ENCODE peak calls at places on chromosomes 11 and 22, in six cellular contexts. One of them, this sample, is unnamed.

GRCh38 chr22:43796567-43796966 is 15.5 kb downstream of the EFCAB6 start:
- DNase-seq in kidney glomerular epithelial cell: peak
- DNase-seq in DMS153: no peak
- DNase-seq in T-helper 9 cell: no peak
- DNase-seq in effector CD4-positive, alpha-beta T cell: no peak
- DNase-seq in Daoy: no peak
- DNase-seq in this sample: no peak

GRCh38 chr22:48459859-48460823 is 1367.5 kb downstream of the BRD1 start:
- DNase-seq in effector CD4-positive, alpha-beta T cell: no peak
- DNase-seq in T-helper 9 cell: no peak
- DNase-seq in Daoy: no peak
- DNase-seq in kidney glomerular epithelial cell: no peak
- DNase-seq in DMS153: no peak
- DNase-seq in this sample: no peak

GRCh38 chr11:64810891-64811272 is 531 bp upstream of the MEN1 start:
- DNase-seq in Daoy: no peak
- DNase-seq in kidney glomerular epithelial cell: no peak
- DNase-seq in T-helper 9 cell: peak
- DNase-seq in DMS153: peak
- DNase-seq in effector CD4-positive, alpha-beta T cell: peak
- DNase-seq in this sample: peak

GRCh38 chr22:27224485-27225364 is 567.3 kb downstream of the MIAT start:
- DNase-seq in kidney glomerular epithelial cell: peak
- DNase-seq in Daoy: peak
- DNase-seq in effector CD4-positive, alpha-beta T cell: no peak
- DNase-seq in DMS153: no peak
- DNase-seq in T-helper 9 cell: no peak
- DNase-seq in this sample: no peak

GRCh38 chr22:39290724-39291161 is 28.7 kb downstream of the RPL3 start:
- DNase-seq in kidney glomerular epithelial cell: peak
- DNase-seq in effector CD4-positive, alpha-beta T cell: no peak
- DNase-seq in DMS153: no peak
- DNase-seq in Daoy: peak
- DNase-seq in T-helper 9 cell: no peak
- DNase-seq in this sample: no peak

GRCh38 chr11:66479741-66480115 is 506 bp upstream of the DPP3 start:
- DNase-seq in T-helper 9 cell: no peak
- DNase-seq in kidney glomerular epithelial cell: peak
- DNase-seq in DMS153: no peak
- DNase-seq in effector CD4-positive, alpha-beta T cell: no peak
- DNase-seq in Daoy: no peak
- DNase-seq in this sample: no peak

GRCh38 chr11:2166091-2166851 is 5.3 kb upstream of the INS start:
- DNase-seq in Daoy: peak
- DNase-seq in DMS153: no peak
- DNase-seq in kidney glomerular epithelial cell: no peak
- DNase-seq in T-helper 9 cell: peak
- DNase-seq in effector CD4-positive, alpha-beta T cell: peak
- DNase-seq in this sample: peak

GRCh38 chr11:118618991-118619375 is 11.6 kb downstream of the PHLDB1 start:
- DNase-seq in T-helper 9 cell: no peak
- DNase-seq in Daoy: peak
- DNase-seq in kidney glomerular epithelial cell: peak
- DNase-seq in effector CD4-positive, alpha-beta T cell: no peak
- DNase-seq in DMS153: no peak
- DNase-seq in this sample: no peak

GRCh38 chr11:110198031-110198729 is 98.2 kb downstream of the RDX start:
- DNase-seq in Daoy: no peak
- DNase-seq in kidney glomerular epithelial cell: no peak
- DNase-seq in T-helper 9 cell: no peak
- DNase-seq in DMS153: no peak
- DNase-seq in effector CD4-positive, alpha-beta T cell: no peak
- DNase-seq in this sample: no peak

GRCh38 chr11:108838102-108838803 is 173.4 kb downstream of the DDX10 start:
- DNase-seq in T-helper 9 cell: no peak
- DNase-seq in DMS153: no peak
- DNase-seq in kidney glomerular epithelial cell: no peak
- DNase-seq in effector CD4-positive, alpha-beta T cell: no peak
- DNase-seq in Daoy: no peak
- DNase-seq in this sample: no peak

GRCh38 chr11:122398167-122398566 is 257.4 kb upstream of the UBASH3B start:
- DNase-seq in effector CD4-positive, alpha-beta T cell: no peak
- DNase-seq in T-helper 9 cell: no peak
- DNase-seq in Daoy: no peak
- DNase-seq in kidney glomerular epithelial cell: no peak
- DNase-seq in DMS153: no peak
- DNase-seq in this sample: no peak

GRCh38 chr22:49349841-49350381 is 477.8 kb downstream of the BRD1 start:
- DNase-seq in Daoy: no peak
- DNase-seq in DMS153: no peak
- DNase-seq in effector CD4-positive, alpha-beta T cell: no peak
- DNase-seq in kidney glomerular epithelial cell: no peak
- DNase-seq in T-helper 9 cell: no peak
- DNase-seq in this sample: no peak

GRCh38 chr22:46619830-46620501 is at the start of gene GRAMD4:
- DNase-seq in T-helper 9 cell: no peak
- DNase-seq in kidney glomerular epithelial cell: no peak
- DNase-seq in Daoy: no peak
- DNase-seq in effector CD4-positive, alpha-beta T cell: no peak
- DNase-seq in DMS153: no peak
- DNase-seq in this sample: no peak

GRCh38 chr11:111301004-111301839 is 2.9 kb downstream of the POU2AF3 start:
- DNase-seq in DMS153: peak
- DNase-seq in effector CD4-positive, alpha-beta T cell: no peak
- DNase-seq in T-helper 9 cell: no peak
- DNase-seq in kidney glomerular epithelial cell: no peak
- DNase-seq in Daoy: no peak
- DNase-seq in this sample: no peak

GRCh38 chr22:33605686-33606085 is 314.6 kb downstream of the LARGE1 start:
- DNase-seq in T-helper 9 cell: no peak
- DNase-seq in effector CD4-positive, alpha-beta T cell: no peak
- DNase-seq in Daoy: no peak
- DNase-seq in kidney glomerular epithelial cell: no peak
- DNase-seq in DMS153: peak
- DNase-seq in this sample: no peak

GRCh38 chr22:38948181-38948940 is 9.0 kb upstream of the APOBEC3A start:
- DNase-seq in effector CD4-positive, alpha-beta T cell: no peak
- DNase-seq in T-helper 9 cell: no peak
- DNase-seq in DMS153: no peak
- DNase-seq in Daoy: no peak
- DNase-seq in kidney glomerular epithelial cell: no peak
- DNase-seq in this sample: no peak

GRCh38 chr11:72041364-72042058 is 38.8 kb downstream of the NUMA1 start:
- DNase-seq in effector CD4-positive, alpha-beta T cell: peak
- DNase-seq in T-helper 9 cell: peak
- DNase-seq in DMS153: peak
- DNase-seq in Daoy: peak
- DNase-seq in kidney glomerular epithelial cell: peak
- DNase-seq in this sample: peak

GRCh38 chr22:25666308-25666707 is 75.7 kb upstream of the MYO18B start:
- DNase-seq in kidney glomerular epithelial cell: no peak
- DNase-seq in DMS153: no peak
- DNase-seq in effector CD4-positive, alpha-beta T cell: no peak
- DNase-seq in Daoy: no peak
- DNase-seq in T-helper 9 cell: no peak
- DNase-seq in this sample: no peak

GRCh38 chr11:128157423-128158298 is 429.7 kb downstream of the ETS1 start:
- DNase-seq in Daoy: peak
- DNase-seq in effector CD4-positive, alpha-beta T cell: peak
- DNase-seq in kidney glomerular epithelial cell: peak
- DNase-seq in T-helper 9 cell: peak
- DNase-seq in DMS153: peak
- DNase-seq in this sample: peak

GRCh38 chr22:33984211-33984610 is 63.9 kb upstream of the LARGE1 start:
- DNase-seq in Daoy: no peak
- DNase-seq in effector CD4-positive, alpha-beta T cell: no peak
- DNase-seq in DMS153: no peak
- DNase-seq in kidney glomerular epithelial cell: no peak
- DNase-seq in T-helper 9 cell: no peak
- DNase-seq in this sample: no peak

GRCh38 chr22:24819941-24820461 is 14.0 kb downstream of the SGSM1 start:
- DNase-seq in Daoy: no peak
- DNase-seq in effector CD4-positive, alpha-beta T cell: no peak
- DNase-seq in kidney glomerular epithelial cell: no peak
- DNase-seq in T-helper 9 cell: no peak
- DNase-seq in DMS153: no peak
- DNase-seq in this sample: no peak

GRCh38 chr11:11022126-11022730 is 164.4 kb upstream of the ZBED5 start:
- DNase-seq in kidney glomerular epithelial cell: peak
- DNase-seq in DMS153: no peak
- DNase-seq in T-helper 9 cell: no peak
- DNase-seq in effector CD4-positive, alpha-beta T cell: no peak
- DNase-seq in Daoy: no peak
- DNase-seq in this sample: peak

GRCh38 chr11:4539603-4540219 is 5.3 kb upstream of the OR52M1 start:
- DNase-seq in DMS153: peak
- DNase-seq in kidney glomerular epithelial cell: no peak
- DNase-seq in T-helper 9 cell: peak
- DNase-seq in effector CD4-positive, alpha-beta T cell: peak
- DNase-seq in Daoy: peak
- DNase-seq in this sample: peak

GRCh38 chr11:69536406-69536805 is 54.9 kb downstream of the LINC01488 start:
- DNase-seq in DMS153: no peak
- DNase-seq in kidney glomerular epithelial cell: no peak
- DNase-seq in T-helper 9 cell: no peak
- DNase-seq in Daoy: no peak
- DNase-seq in effector CD4-positive, alpha-beta T cell: no peak
- DNase-seq in this sample: no peak

GRCh38 chr11:69962152-69962551 is 116.0 kb upstream of the ANO1 start:
- DNase-seq in Daoy: peak
- DNase-seq in effector CD4-positive, alpha-beta T cell: no peak
- DNase-seq in T-helper 9 cell: no peak
- DNase-seq in kidney glomerular epithelial cell: no peak
- DNase-seq in DMS153: no peak
- DNase-seq in this sample: no peak

GRCh38 chr11:117232911-117233409 is 489 bp downstream of the RNF214 start:
- DNase-seq in Daoy: no peak
- DNase-seq in T-helper 9 cell: no peak
- DNase-seq in kidney glomerular epithelial cell: no peak
- DNase-seq in effector CD4-positive, alpha-beta T cell: no peak
- DNase-seq in DMS153: no peak
- DNase-seq in this sample: no peak

GRCh38 chr11:46315783-46316563 is 31.3 kb upstream of the DGKZ start:
- DNase-seq in effector CD4-positive, alpha-beta T cell: no peak
- DNase-seq in Daoy: no peak
- DNase-seq in DMS153: no peak
- DNase-seq in kidney glomerular epithelial cell: no peak
- DNase-seq in T-helper 9 cell: no peak
- DNase-seq in this sample: no peak

GRCh38 chr11:17719940-17720795 is 797 bp downstream of the MYOD1 start:
- DNase-seq in T-helper 9 cell: no peak
- DNase-seq in Daoy: peak
- DNase-seq in kidney glomerular epithelial cell: no peak
- DNase-seq in effector CD4-positive, alpha-beta T cell: no peak
- DNase-seq in DMS153: no peak
- DNase-seq in this sample: no peak

GRCh38 chr11:92879086-92879485 is 90.4 kb upstream of the MTNR1B start:
- DNase-seq in DMS153: no peak
- DNase-seq in effector CD4-positive, alpha-beta T cell: no peak
- DNase-seq in T-helper 9 cell: no peak
- DNase-seq in kidney glomerular epithelial cell: no peak
- DNase-seq in Daoy: no peak
- DNase-seq in this sample: no peak

GRCh38 chr11:67468056-67468455 is 995 bp downstream of the TMEM134 start:
- DNase-seq in DMS153: no peak
- DNase-seq in kidney glomerular epithelial cell: no peak
- DNase-seq in Daoy: peak
- DNase-seq in effector CD4-positive, alpha-beta T cell: no peak
- DNase-seq in T-helper 9 cell: no peak
- DNase-seq in this sample: no peak

GRCh38 chr11:102289510-102290078 is 27.7 kb upstream of the BIRC3 start:
- DNase-seq in Daoy: peak
- DNase-seq in effector CD4-positive, alpha-beta T cell: no peak
- DNase-seq in T-helper 9 cell: no peak
- DNase-seq in DMS153: no peak
- DNase-seq in kidney glomerular epithelial cell: no peak
- DNase-seq in this sample: no peak

GRCh38 chr11:3095712-3096361 is 38.6 kb upstream of the CARS1 start:
- DNase-seq in effector CD4-positive, alpha-beta T cell: no peak
- DNase-seq in Daoy: peak
- DNase-seq in T-helper 9 cell: no peak
- DNase-seq in DMS153: no peak
- DNase-seq in kidney glomerular epithelial cell: peak
- DNase-seq in this sample: no peak

GRCh38 chr11:65882191-65883057 is 2.8 kb downstream of the CTSW start:
- DNase-seq in Daoy: no peak
- DNase-seq in T-helper 9 cell: no peak
- DNase-seq in DMS153: no peak
- DNase-seq in kidney glomerular epithelial cell: no peak
- DNase-seq in effector CD4-positive, alpha-beta T cell: no peak
- DNase-seq in this sample: no peak

GRCh38 chr11:107172996-107173395 is 154.7 kb upstream of the GUCY1A2 start:
- DNase-seq in T-helper 9 cell: no peak
- DNase-seq in effector CD4-positive, alpha-beta T cell: no peak
- DNase-seq in Daoy: no peak
- DNase-seq in kidney glomerular epithelial cell: no peak
- DNase-seq in DMS153: no peak
- DNase-seq in this sample: no peak

This sample was measured in activated gamma-delta T cell treated with Interleukin-2 at 50 U/mL for 16 hours.